ENCODE peak calls at places on chromosomes 3 and 15, in four cellular contexts. F, D, O and L are unnamed samples.

GRCh38 chr3:100316656-100317069 is 17.9 kb upstream of the NIT2 start:
- DNase-seq in D (peak; percentile 55), O (no peak), F (no peak), L (peak; percentile 74)

GRCh38 chr3:99410789-99411311 is 227.5 kb upstream of the COL8A1 start:
- DNase-seq in F (peak; percentile 64), D (no peak), O (no peak), L (no peak)

GRCh38 chr3:136659253-136659652 is 92.9 kb downstream of the STAG1 start:
- DNase-seq in D (no peak), F (peak; percentile 73), O (no peak), L (peak; percentile 25)

GRCh38 chr15:101369676-101370075 is 74.6 kb upstream of the SNRPA1 start:
- DNase-seq in D (no peak), F (no peak), O (no peak), L (no peak)

GRCh38 chr3:185362850-185363661 is at the start of gene MAP3K13:
- DNase-seq in O (peak; percentile 4), F (peak; percentile 79), D (peak; percentile 52), L (peak; percentile 96)

GRCh38 chr15:85543741-85544155 is 163.3 kb downstream of the AKAP13 start:
- DNase-seq in O (no peak), D (peak; percentile 62), F (no peak), L (peak; percentile 24)

GRCh38 chr3:125143982-125144652 is 68.4 kb downstream of the SLC12A8 start:
- DNase-seq in O (no peak), F (no peak), D (no peak), L (no peak)

GRCh38 chr3:192726386-192726785 is 955 bp downstream of the FGF12 start:
- DNase-seq in O (no peak), D (no peak), F (no peak), L (no peak)

GRCh38 chr15:74174216-74174965 is 881 bp downstream of the ISLR start:
- DNase-seq in F (no peak), D (no peak), O (no peak), L (no peak)

GRCh38 chr3:194472290-194472920 is 14.4 kb downstream of the ATP13A3 start:
- DNase-seq in D (peak; percentile 42), O (no peak), F (no peak), L (peak; percentile 78)

GRCh38 chr3:36993326-36994283 is at the start of gene MLH1:
- DNase-seq in F (peak; percentile 100), O (peak; percentile 91), D (peak; percentile 100), L (peak; percentile 100)

GRCh38 chr3:124592658-124593441 is 137.4 kb upstream of the UMPS start:
- DNase-seq in O (no peak), D (peak; percentile 73), F (no peak), L (no peak)

GRCh38 chr3:128488636-128488994 is 4.4 kb downstream of the GATA2 start:
- DNase-seq in F (no peak), O (no peak), D (no peak), L (no peak)

GRCh38 chr15:82831894-82832600 is 22.6 kb downstream of the WHAMM start:
- DNase-seq in O (no peak), D (no peak), F (no peak), L (no peak)

GRCh38 chr3:195873971-195874370 is 34.4 kb downstream of the TNK2 start:
- DNase-seq in O (no peak), D (no peak), F (no peak), L (no peak)

GRCh38 chr3:101689291-101689690 is 2.8 kb upstream of the RPL24 start:
- DNase-seq in D (no peak), F (no peak), O (no peak), L (no peak)

GRCh38 chr15:43204016-43204901 is 16.6 kb downstream of the EPB42 start:
- DNase-seq in O (peak; percentile 22), D (peak; percentile 75), F (no peak), L (peak; percentile 61)